ENCODE peak calls at places on chromosomes 5 and 9, in eight cellular contexts. N, V, Z, O, J, A, Q and I are unnamed samples. For H3K4me1, the result is how much of the 10 kb centered on the place peaks cover.

GRCh38 chr9:113998529-113999255 is 79.4 kb downstream of the AMBP start:
- DNase-seq in O (no peak), V (peak), N (peak), A (peak), J (no peak), Z (no peak), Q (no peak), I (peak)

GRCh38 chr5:150774145-150774544 is 4.4 kb upstream of the SMIM3 start:
- DNase-seq in Z (peak), A (no peak), J (no peak), N (no peak), V (no peak), Q (no peak), O (no peak), I (no peak)

GRCh38 chr5:139725073-139725830 is 70.4 kb upstream of the PSD2 start:
- DNase-seq in N (peak), J (no peak), Z (peak), O (peak), Q (no peak), A (no peak), V (no peak), I (no peak)

GRCh38 chr5:34694012-34694411 is 37.9 kb downstream of the RAI14 start:
- DNase-seq in V (no peak), N (no peak), O (no peak), A (no peak), Q (no peak), Z (no peak), J (no peak), I (no peak)

GRCh38 chr9:130789747-130790672 is 45.0 kb upstream of the ABL1 start:
- DNase-seq in Q (no peak), J (no peak), N (no peak), V (no peak), Z (no peak), O (no peak), A (no peak), I (no peak)

GRCh38 chr5:17178316-17178715 is 39.1 kb upstream of the BASP1 start:
- DNase-seq in A (no peak), Q (no peak), N (no peak), Z (no peak), O (no peak), V (no peak), J (no peak), I (no peak)

GRCh38 chr9:126295936-126296600 is 30.6 kb upstream of the MVB12B start:
- DNase-seq in A (no peak), Q (no peak), J (peak), V (peak), O (no peak), Z (no peak), N (no peak), I (no peak)

GRCh38 chr5:166639151-166639550 is 1652.3 kb upstream of the WWC1 start:
- DNase-seq in N (no peak), V (no peak), A (no peak), Z (no peak), J (no peak), Q (no peak), O (no peak), I (no peak)

GRCh38 chr5:59588922-59589321 is 304.6 kb downstream of the PDE4D start:
- DNase-seq in N (no peak), J (no peak), Q (no peak), O (no peak), Z (peak), A (no peak), V (no peak), I (no peak)

GRCh38 chr5:28408186-28408585 is 1369.8 kb upstream of the CDH9 start:
- DNase-seq in Q (no peak), A (no peak), J (no peak), Z (no peak), V (no peak), N (no peak), O (no peak), I (no peak)

GRCh38 chr9:137189297-137190295 is 1.1 kb downstream of the SSNA1 start:
- DNase-seq in N (no peak), Q (no peak), J (no peak), V (no peak), A (no peak), O (no peak), Z (no peak), I (no peak)

GRCh38 chr9:71793386-71794105 is 25.2 kb upstream of the CEMIP2 start:
- DNase-seq in Z (no peak), V (no peak), J (no peak), Q (no peak), N (no peak), O (no peak), A (no peak), I (no peak)

GRCh38 chr9:11319477-11320060 is 706.8 kb upstream of the PTPRD start:
- DNase-seq in O (no peak), V (no peak), Q (no peak), J (no peak), A (no peak), N (no peak), Z (peak), I (no peak)

GRCh38 chr5:1973391-1974013 is 90.8 kb upstream of the IRX4 start:
- DNase-seq in V (no peak), Q (no peak), Z (no peak), N (no peak), O (no peak), J (peak), A (peak), I (no peak)

GRCh38 chr5:150410524-150411244 is 2.0 kb downstream of the CD74 start:
- DNase-seq in N (peak), J (peak), Z (peak), Q (peak), O (no peak), A (peak), V (peak), I (no peak)

GRCh38 chr9:4197548-4197947 is 102.3 kb downstream of the GLIS3 start:
- DNase-seq in Z (no peak), J (no peak), N (no peak), O (no peak), A (no peak), V (no peak), Q (no peak), I (no peak)

GRCh38 chr9:81096667-81097066 is 592.7 kb downstream of the TLE1 start:
- DNase-seq in V (no peak), J (no peak), N (no peak), A (no peak), Z (no peak), O (no peak), Q (no peak), I (no peak)

GRCh38 chr9:94887721-94888120 is 161.2 kb downstream of the AOPEP start:
- DNase-seq in J (no peak), Q (no peak), O (no peak), N (no peak), Z (peak), V (no peak), A (no peak), I (no peak)

GRCh38 chr9:89078860-89079259 is 87.6 kb downstream of the S1PR3 start:
- DNase-seq in A (no peak), J (no peak), V (no peak), Z (peak), O (no peak), N (no peak), Q (no peak), I (no peak)

GRCh38 chr9:73753171-73753570 is 601.5 kb downstream of the ANXA1 start:
- DNase-seq in N (no peak), A (no peak), O (no peak), Q (no peak), J (no peak), Z (no peak), V (no peak), I (no peak)

GRCh38 chr5:37712750-37713149 is 127.1 kb downstream of the GDNF start:
- DNase-seq in A (no peak), J (no peak), Q (no peak), V (no peak), N (no peak), O (no peak), Z (no peak), I (no peak)

GRCh38 chr9:133693116-133693515 is 45.0 kb downstream of the SARDH start:
- DNase-seq in O (no peak), V (no peak), J (no peak), Z (no peak), A (no peak), N (no peak), Q (peak), I (no peak)

GRCh38 chr9:129776938-129777768 is 24.3 kb upstream of the PTGES start:
- DNase-seq in O (peak), N (peak), Q (peak), V (peak), J (peak), A (peak), Z (peak), I (peak)

GRCh38 chr9:134321571-134321930 is 4.7 kb upstream of the RXRA start:
- DNase-seq in A (no peak), Z (no peak), V (no peak), Q (peak), O (peak), N (no peak), J (no peak), I (peak)

DNA sequence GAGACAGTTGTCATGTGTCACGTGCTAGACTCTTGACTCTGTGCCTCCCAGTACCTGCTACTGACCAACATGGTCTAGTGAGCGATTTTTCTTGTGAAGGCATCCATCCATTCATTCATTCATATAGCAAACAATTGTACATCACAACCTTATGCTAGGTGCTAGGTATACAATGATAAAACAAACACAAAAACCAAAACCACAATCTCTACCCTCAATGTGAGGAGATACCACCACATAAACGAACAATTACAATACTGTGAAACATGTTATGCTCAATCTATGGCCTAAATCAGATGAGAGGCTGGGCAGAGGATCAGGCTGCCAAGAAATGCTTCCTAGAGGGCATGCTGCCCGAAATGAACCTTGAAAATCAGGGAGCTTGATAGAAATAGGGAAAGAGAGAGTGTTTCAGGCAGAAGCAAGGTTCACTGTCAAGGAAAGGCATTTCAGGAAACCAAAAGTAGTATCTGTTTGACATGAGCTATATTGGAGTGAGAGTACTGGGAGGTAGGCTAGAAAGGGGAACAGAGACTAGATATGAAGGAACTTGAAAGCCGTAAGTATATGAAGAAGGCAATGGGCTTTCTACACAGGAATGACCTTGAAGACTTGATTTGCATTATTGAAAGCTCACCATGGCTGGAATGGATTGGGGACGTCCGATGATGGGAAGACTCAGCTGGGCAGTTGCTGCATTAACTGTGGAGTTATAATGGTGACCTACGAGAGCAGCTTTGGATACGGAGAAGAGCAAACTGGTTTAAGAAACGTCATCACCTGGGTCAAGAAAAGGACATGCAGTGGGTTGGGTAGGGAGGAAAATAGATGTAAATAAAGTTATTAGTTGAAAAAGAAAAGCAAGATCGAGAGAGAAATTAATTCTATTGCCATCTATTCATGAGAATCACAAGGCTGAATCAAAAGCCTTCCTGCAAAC is 90.1 kb downstream of the THBS4 start:
- DNase-seq in O (no peak), N (no peak), Q (no peak), J (no peak), A (no peak), Z (no peak), V (no peak), I (no peak)
- TF ChIP-seq CTCF in O (no peak), N (no peak), Q (no peak), J (no peak), A (no peak), Z (no peak), V (no peak), I (no peak)

DNA sequence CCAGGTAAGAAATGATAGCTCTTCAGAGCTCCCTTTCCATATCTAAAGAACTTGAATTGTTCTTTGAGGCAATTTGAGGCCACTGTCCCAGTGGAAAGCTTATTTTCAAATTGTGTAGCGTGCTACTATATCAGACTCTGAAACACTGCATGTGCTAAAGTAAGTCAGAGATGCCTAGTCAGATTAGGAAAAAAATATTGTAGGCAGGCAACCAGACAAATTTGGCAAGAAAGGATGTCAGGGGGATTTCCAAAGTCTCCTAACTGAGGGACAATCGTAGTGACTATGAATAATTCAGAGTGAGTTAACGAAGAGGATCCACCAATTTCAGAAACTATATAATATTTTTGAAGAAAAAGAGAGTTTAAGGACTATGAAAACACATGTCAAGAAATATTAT is 273.7 kb upstream of the PTGER4 start:
- DNase-seq in Z (no peak), N (no peak), A (no peak), O (no peak), V (no peak), Q (no peak), J (no peak), I (no peak)
- H3K4me1 ChIP-seq in Z (under half), N (under half), A (under half), O (half or more), V (under half), Q (under half), J (under half), I (under half)

GRCh38 chr5:111948078-111948477 is 191.1 kb upstream of the NREP start:
- DNase-seq in J (no peak), Q (no peak), Z (no peak), N (no peak), A (no peak), V (no peak), O (no peak), I (no peak)

GRCh38 chr5:111946556-111946955 is 189.6 kb upstream of the NREP start:
- DNase-seq in Z (no peak), A (no peak), V (no peak), Q (no peak), J (no peak), O (no peak), N (no peak), I (no peak)

GRCh38 chr5:111942214-111942613 is 185.2 kb upstream of the NREP start:
- DNase-seq in Z (no peak), V (no peak), N (no peak), A (no peak), O (no peak), Q (no peak), J (no peak), I (no peak)

GRCh38 chr5:111945535-111945934 is 188.5 kb upstream of the NREP start:
- DNase-seq in O (no peak), Z (no peak), Q (no peak), N (no peak), J (no peak), A (no peak), V (no peak), I (no peak)

GRCh38 chr5:111942661-111943401 is 185.8 kb upstream of the NREP start:
- DNase-seq in Q (no peak), A (no peak), J (no peak), Z (no peak), N (no peak), O (no peak), V (no peak), I (no peak)
- H3K4me3 ChIP-seq in Q (no peak), A (no peak), J (no peak), Z (no peak), N (no peak), O (no peak), V (no peak), I (no peak)

DNA sequence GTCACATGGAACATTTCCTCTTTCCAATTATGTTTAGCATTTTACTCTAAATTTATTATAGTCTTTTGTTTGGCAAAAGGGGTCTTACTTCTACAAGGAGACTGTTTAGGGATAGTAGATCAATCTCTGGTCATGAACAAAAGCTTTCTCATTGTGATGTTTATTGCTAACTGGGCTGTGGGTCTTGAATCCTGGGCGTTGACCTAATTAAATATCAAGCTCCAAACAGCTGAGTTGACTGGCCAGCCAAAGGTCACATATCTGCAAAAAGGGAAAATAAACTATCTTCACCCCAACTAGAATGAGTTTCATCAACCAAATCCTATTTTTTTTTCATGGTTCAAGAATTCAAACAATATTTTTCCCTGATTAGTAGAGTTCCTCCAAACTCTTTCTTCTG is 245.4 kb upstream of the TUT7 start:
- DNase-seq in O (no peak), J (no peak), V (no peak), A (no peak), Z (no peak), N (no peak), Q (no peak), I (no peak)
- TF ChIP-seq CTCF in O (no peak), J (no peak), V (no peak), A (no peak), Z (no peak), N (no peak), Q (no peak), I (no peak)

GRCh38 chr5:115815006-115815692 is 1.3 kb downstream of the CDO1 start:
- DNase-seq in J (no peak), A (no peak), Z (peak), O (no peak), V (no peak), Q (no peak), N (no peak), I (no peak)
- H3K4me1 ChIP-seq in J (under half), A (under half), Z (under half), O (under half), V (under half), Q (under half), N (under half), I (under half)

GRCh38 chr9:127897194-127897692 is 2.2 kb downstream of the ST6GALNAC6 start:
- DNase-seq in O (peak), V (peak), Z (peak), Q (peak), A (peak), J (no peak), N (peak), I (peak)
- H3K4me3 ChIP-seq in O (peak), V (peak), Z (no peak), Q (peak), A (no peak), J (no peak), N (peak), I (no peak)

DNA sequence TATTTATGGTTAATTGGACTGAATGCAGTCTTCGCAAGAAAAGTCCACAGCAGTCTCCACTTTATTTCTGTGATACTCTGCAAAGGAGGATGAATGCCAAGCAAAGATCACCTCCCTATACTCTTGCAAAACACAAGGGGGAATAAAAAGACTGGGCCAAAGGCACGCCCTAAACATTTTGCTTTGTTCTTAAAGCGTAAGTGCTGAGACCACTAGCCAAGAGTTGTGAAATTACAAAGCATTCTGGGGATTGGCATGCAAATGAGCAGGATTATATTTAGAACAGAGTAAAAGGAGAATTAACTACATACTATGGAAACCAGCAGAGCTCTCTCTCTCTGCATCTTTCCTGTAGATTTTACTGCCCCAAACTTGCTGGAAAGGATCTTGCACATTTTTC is 54.5 kb downstream of the DPYSL3 start:
- DNase-seq in A (no peak), Q (no peak), J (no peak), V (peak), O (no peak), Z (no peak), N (no peak), I (no peak)
- TF ChIP-seq CTCF in A (no peak), Q (no peak), J (no peak), V (no peak), O (no peak), Z (no peak), N (no peak), I (no peak)

GRCh38 chr9:37167456-37167855 is 47.1 kb downstream of the ZCCHC7 start:
- DNase-seq in Z (peak), A (no peak), J (no peak), V (no peak), Q (no peak), N (no peak), O (no peak), I (no peak)

GRCh38 chr9:37163299-37163698 is 42.9 kb downstream of the ZCCHC7 start:
- DNase-seq in N (no peak), V (no peak), J (no peak), A (no peak), Q (no peak), O (no peak), Z (no peak), I (no peak)

GRCh38 chr9:37165644-37166043 is 45.3 kb downstream of the ZCCHC7 start:
- DNase-seq in A (no peak), V (no peak), N (no peak), J (no peak), Z (no peak), Q (no peak), O (no peak), I (no peak)
- H3K4me1 ChIP-seq in A (under half), V (under half), N (under half), J (under half), Z (under half), Q (under half), O (under half), I (under half)

GRCh38 chr5:143225511-143225910 is 178.0 kb downstream of the NR3C1 start:
- DNase-seq in Z (no peak), J (no peak), A (no peak), O (no peak), N (no peak), V (no peak), Q (no peak), I (no peak)

GRCh38 chr5:143226872-143227271 is 176.6 kb downstream of the NR3C1 start:
- DNase-seq in V (no peak), Q (no peak), A (no peak), Z (no peak), O (no peak), J (no peak), N (no peak), I (no peak)

GRCh38 chr5:143228597-143229293 is 174.7 kb downstream of the NR3C1 start:
- DNase-seq in Q (no peak), V (no peak), J (no peak), A (no peak), O (no peak), N (no peak), Z (no peak), I (no peak)

GRCh38 chr5:143226361-143226760 is 177.1 kb downstream of the NR3C1 start:
- DNase-seq in N (no peak), O (no peak), J (no peak), Q (no peak), A (no peak), Z (no peak), V (no peak), I (no peak)

DNA sequence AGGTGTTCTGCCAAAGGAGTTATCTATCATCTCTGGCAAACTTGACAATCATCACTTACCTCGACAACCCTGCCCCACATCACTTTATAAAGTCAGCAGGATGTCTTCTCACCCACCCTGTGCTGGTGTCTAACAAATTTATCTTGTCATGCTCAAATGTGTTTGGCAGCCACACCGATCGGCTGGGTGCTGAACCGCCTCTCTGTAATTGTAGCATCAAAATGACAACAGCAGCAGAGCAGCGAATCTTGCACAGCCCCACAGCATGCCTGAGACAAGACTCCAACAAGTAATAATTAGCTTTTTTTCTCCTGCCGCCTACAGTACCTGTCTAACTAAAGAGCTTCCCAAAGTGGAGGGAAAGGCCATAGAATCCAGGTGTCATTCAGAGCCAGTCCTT is 176.2 kb downstream of the NR3C1 start:
- DNase-seq in N (no peak), O (no peak), J (no peak), V (no peak), Z (no peak), A (no peak), Q (no peak), I (no peak)
- H3K4me3 ChIP-seq in N (no peak), O (no peak), J (no peak), V (no peak), Z (no peak), A (no peak), Q (no peak), I (no peak)